ENCODE peak calls at places on chromosomes 11 and 22, in five cellular contexts. One of them, this sample, is unnamed.
A peak's percentile ranks its signal among the peaks of the same experiment; 100 is the strongest.

GRCh38 chr11:77959434-77959833 is 35.0 kb downstream of the INTS4 start:
- DNase-seq in IMR-90: peak; percentile 61
- DNase-seq in neuronal stem cell: no peak
- DNase-seq in H9: no peak
- DNase-seq in mesenchymal stem cell: peak; percentile 25
- DNase-seq in this sample: no peak

GRCh38 chr11:106091480-106092123 is 14.1 kb downstream of the AASDHPPT start:
- DNase-seq in IMR-90: peak; percentile 88
- DNase-seq in neuronal stem cell: no peak
- DNase-seq in H9: no peak
- DNase-seq in mesenchymal stem cell: peak; percentile 84
- DNase-seq in this sample: no peak

GRCh38 chr11:76803811-76804600 is 20.9 kb downstream of the TSKU start:
- DNase-seq in IMR-90: peak; percentile 46
- DNase-seq in neuronal stem cell: no peak
- DNase-seq in H9: no peak
- DNase-seq in mesenchymal stem cell: peak; percentile 63
- DNase-seq in this sample: no peak

GRCh38 chr11:95877288-95877687 is 46.6 kb downstream of the MTMR2 start:
- DNase-seq in IMR-90: peak; percentile 100
- DNase-seq in neuronal stem cell: no peak
- DNase-seq in H9: no peak
- DNase-seq in mesenchymal stem cell: peak; percentile 99
- DNase-seq in this sample: no peak

GRCh38 chr11:2653930-2654739 is 45.7 kb downstream of the KCNQ1OT1 start:
- DNase-seq in IMR-90: no peak
- DNase-seq in neuronal stem cell: no peak
- DNase-seq in H9: no peak
- DNase-seq in mesenchymal stem cell: no peak
- DNase-seq in this sample: no peak

GRCh38 chr11:118975771-118976709 is 4.5 kb downstream of the FOXR1 start:
- DNase-seq in IMR-90: no peak
- DNase-seq in neuronal stem cell: no peak
- DNase-seq in H9: no peak
- DNase-seq in mesenchymal stem cell: no peak
- DNase-seq in this sample: no peak

GRCh38 chr11:123166095-123166559 is 28.9 kb downstream of the CLMP start:
- DNase-seq in IMR-90: peak; percentile 97
- DNase-seq in neuronal stem cell: peak; percentile 29
- DNase-seq in H9: peak; percentile 80
- DNase-seq in mesenchymal stem cell: peak; percentile 96
- DNase-seq in this sample: peak; percentile 97

GRCh38 chr11:122180435-122180834 is 64.4 kb upstream of the BLID start:
- DNase-seq in IMR-90: peak; percentile 98
- DNase-seq in neuronal stem cell: no peak
- DNase-seq in H9: no peak
- DNase-seq in mesenchymal stem cell: peak; percentile 91
- DNase-seq in this sample: peak; percentile 58

GRCh38 chr11:36254739-36255138 is 34.5 kb downstream of the COMMD9 start:
- DNase-seq in IMR-90: peak; percentile 36
- DNase-seq in neuronal stem cell: no peak
- DNase-seq in H9: no peak
- DNase-seq in mesenchymal stem cell: no peak
- DNase-seq in this sample: no peak

GRCh38 chr11:76714493-76714892 is 43.9 kb upstream of the LRRC32 start:
- DNase-seq in IMR-90: no peak
- DNase-seq in neuronal stem cell: no peak
- DNase-seq in H9: no peak
- DNase-seq in mesenchymal stem cell: no peak
- DNase-seq in this sample: no peak

GRCh38 chr22:30214703-30215405 is 31.7 kb downstream of the LIF start:
- DNase-seq in IMR-90: no peak
- DNase-seq in neuronal stem cell: no peak
- DNase-seq in H9: peak; percentile 56
- DNase-seq in mesenchymal stem cell: no peak
- DNase-seq in this sample: no peak

GRCh38 chr11:17389205-17389956 is 922 bp upstream of the KCNJ11 start:
- DNase-seq in IMR-90: peak; percentile 11
- DNase-seq in neuronal stem cell: peak; percentile 77
- DNase-seq in H9: peak; percentile 87
- DNase-seq in mesenchymal stem cell: peak; percentile 48
- DNase-seq in this sample: peak; percentile 86

GRCh38 chr22:29253561-29254282 is 14.1 kb downstream of the RHBDD3 start:
- DNase-seq in IMR-90: no peak
- DNase-seq in neuronal stem cell: no peak
- DNase-seq in H9: no peak
- DNase-seq in mesenchymal stem cell: no peak
- DNase-seq in this sample: peak; percentile 25

GRCh38 chr22:19832476-19833108 is 22.1 kb downstream of the GNB1L start:
- DNase-seq in IMR-90: no peak
- DNase-seq in neuronal stem cell: no peak
- DNase-seq in H9: no peak
- DNase-seq in mesenchymal stem cell: no peak
- DNase-seq in this sample: no peak

GRCh38 chr11:107576497-107577086 is 11.1 kb upstream of the ALKBH8 start:
- DNase-seq in IMR-90: peak; percentile 47
- DNase-seq in neuronal stem cell: peak; percentile 30
- DNase-seq in H9: no peak
- DNase-seq in mesenchymal stem cell: peak; percentile 46
- DNase-seq in this sample: no peak

GRCh38 chr11:110763249-110764011 is 51.2 kb upstream of the ARHGAP20 start:
- DNase-seq in IMR-90: peak; percentile 80
- DNase-seq in neuronal stem cell: no peak
- DNase-seq in H9: no peak
- DNase-seq in mesenchymal stem cell: peak; percentile 40
- DNase-seq in this sample: no peak

GRCh38 chr11:59183768-59184167 is 11.8 kb downstream of the DTX4 start:
- DNase-seq in IMR-90: no peak
- DNase-seq in neuronal stem cell: no peak
- DNase-seq in H9: no peak
- DNase-seq in mesenchymal stem cell: no peak
- DNase-seq in this sample: no peak
- H3K27ac ChIP-seq in IMR-90: no peak overlapping the region
- H3K27ac ChIP-seq in neuronal stem cell: no peak overlapping the region
- H3K27ac ChIP-seq in H9: no peak overlapping the region
- H3K27ac ChIP-seq in mesenchymal stem cell: no peak overlapping the region
- H3K27ac ChIP-seq in this sample: no peak overlapping the region

DNA sequence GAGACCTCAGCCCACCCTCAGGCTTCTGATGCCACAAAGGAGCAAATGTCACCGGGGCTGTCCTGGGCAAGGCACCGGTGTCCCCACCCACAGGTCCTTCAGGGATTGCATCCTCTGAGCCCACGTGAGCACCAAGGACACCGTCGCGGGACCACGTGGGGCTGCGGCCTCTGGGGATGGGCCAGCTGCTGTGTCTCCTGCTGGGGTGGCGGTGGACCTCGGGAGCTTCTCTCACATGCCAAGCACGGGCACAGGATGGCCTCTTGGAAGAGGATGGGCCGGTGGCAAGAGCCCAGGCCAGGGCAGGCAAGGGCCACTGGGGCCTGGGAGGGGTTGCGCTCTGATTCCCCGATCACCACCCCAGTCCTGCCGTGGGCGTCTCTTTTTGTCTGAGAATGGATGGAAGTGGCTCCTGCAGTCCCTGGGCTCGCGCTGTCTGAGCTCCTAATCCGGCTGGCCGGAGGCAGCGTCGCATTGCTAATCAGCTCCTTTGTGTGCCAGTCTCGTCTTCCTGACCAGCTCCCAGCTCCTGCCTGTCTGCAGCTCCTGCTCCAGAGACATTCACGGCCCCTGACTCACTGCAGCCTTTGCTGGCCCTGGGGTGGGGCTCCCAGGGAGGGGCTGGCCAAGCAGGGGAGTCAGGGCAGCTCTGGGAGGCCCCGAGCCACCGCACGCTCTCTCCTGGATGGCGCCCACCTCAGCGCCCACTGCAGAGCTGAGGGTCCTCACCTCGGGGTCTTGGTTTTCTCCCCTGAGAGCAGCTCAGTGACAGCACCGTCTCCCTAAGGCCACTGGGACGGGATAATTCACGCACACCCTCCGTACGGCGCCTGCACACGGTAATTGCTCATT is 146.7 kb downstream of the CTTN start:
- DNase-seq in IMR-90: peak; percentile 23
- DNase-seq in neuronal stem cell: peak; percentile 65
- DNase-seq in H9: peak; percentile 79
- DNase-seq in mesenchymal stem cell: peak; percentile 22
- DNase-seq in this sample: peak; percentile 69
- H2BK5ac ChIP-seq in IMR-90: no peak overlapping the region
- H2BK5ac ChIP-seq in neuronal stem cell: peak overlapping the region; percentile 69
- H2BK5ac ChIP-seq in H9: no peak overlapping the region
- H2BK5ac ChIP-seq in mesenchymal stem cell: no peak overlapping the region
- H2BK5ac ChIP-seq in this sample: no peak overlapping the region

GRCh38 chr11:102770191-102770590 is 10.2 kb downstream of the MMP10 start:
- DNase-seq in IMR-90: no peak
- DNase-seq in neuronal stem cell: no peak
- DNase-seq in H9: no peak
- DNase-seq in mesenchymal stem cell: no peak
- DNase-seq in this sample: no peak
- H3K27ac ChIP-seq in IMR-90: no peak overlapping the region
- H3K27ac ChIP-seq in neuronal stem cell: no peak overlapping the region
- H3K27ac ChIP-seq in H9: no peak overlapping the region
- H3K27ac ChIP-seq in mesenchymal stem cell: no peak overlapping the region
- H3K27ac ChIP-seq in this sample: no peak overlapping the region

GRCh38 chr11:19929655-19930054 is 217.0 kb downstream of the NAV2 start:
- DNase-seq in IMR-90: peak; percentile 63
- DNase-seq in neuronal stem cell: no peak
- DNase-seq in H9: no peak
- DNase-seq in mesenchymal stem cell: peak; percentile 47
- DNase-seq in this sample: no peak

GRCh38 chr11:19933801-19934488 is 221.3 kb downstream of the NAV2 start:
- DNase-seq in IMR-90: no peak
- DNase-seq in neuronal stem cell: no peak
- DNase-seq in H9: no peak
- DNase-seq in mesenchymal stem cell: no peak
- DNase-seq in this sample: no peak

GRCh38 chr11:19933132-19933735 is 220.6 kb downstream of the NAV2 start:
- DNase-seq in IMR-90: no peak
- DNase-seq in neuronal stem cell: no peak
- DNase-seq in H9: no peak
- DNase-seq in mesenchymal stem cell: no peak
- DNase-seq in this sample: no peak

GRCh38 chr11:19931141-19931767 is 218.6 kb downstream of the NAV2 start:
- DNase-seq in IMR-90: no peak
- DNase-seq in neuronal stem cell: no peak
- DNase-seq in H9: no peak
- DNase-seq in mesenchymal stem cell: peak; percentile 86
- DNase-seq in this sample: no peak

GRCh38 chr11:19931768-19932369 is 219.2 kb downstream of the NAV2 start:
- DNase-seq in IMR-90: no peak
- DNase-seq in neuronal stem cell: no peak
- DNase-seq in H9: no peak
- DNase-seq in mesenchymal stem cell: no peak
- DNase-seq in this sample: no peak
- H2BK5ac ChIP-seq in IMR-90: no peak overlapping the region
- H2BK5ac ChIP-seq in neuronal stem cell: no peak overlapping the region
- H2BK5ac ChIP-seq in H9: no peak overlapping the region
- H2BK5ac ChIP-seq in mesenchymal stem cell: no peak overlapping the region
- H2BK5ac ChIP-seq in this sample: no peak overlapping the region

DNA sequence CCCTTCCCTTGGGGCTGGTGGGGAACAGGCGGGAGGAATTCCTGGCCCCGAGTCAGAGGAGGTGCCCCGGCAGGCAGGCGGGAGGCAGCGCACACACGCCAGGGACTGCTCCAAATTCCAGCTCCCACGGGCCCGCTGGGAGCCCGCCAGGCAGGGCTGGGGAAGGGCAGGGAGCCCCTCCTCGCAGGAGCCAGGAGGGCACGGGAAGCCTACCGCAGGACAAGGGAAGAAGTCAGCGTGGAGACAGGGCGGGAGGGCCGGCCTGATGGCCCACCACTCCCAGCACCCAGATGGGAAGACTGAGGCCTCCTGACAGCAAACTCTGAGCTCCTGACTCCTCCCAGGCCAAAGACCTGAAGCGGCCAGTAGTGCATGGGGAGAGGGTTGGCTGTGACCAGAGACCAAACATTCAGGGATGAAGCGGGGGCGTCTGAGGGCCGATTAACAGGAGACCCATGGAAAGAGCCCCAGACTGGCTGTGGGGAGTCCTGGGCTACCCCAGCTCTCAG is 22.4 kb downstream of the RPL3 start:
- DNase-seq in IMR-90: no peak
- DNase-seq in neuronal stem cell: no peak
- DNase-seq in H9: no peak
- DNase-seq in mesenchymal stem cell: no peak
- DNase-seq in this sample: no peak
- H3K27ac ChIP-seq in IMR-90: no peak overlapping the region
- H3K27ac ChIP-seq in neuronal stem cell: no peak overlapping the region
- H3K27ac ChIP-seq in H9: no peak overlapping the region
- H3K27ac ChIP-seq in mesenchymal stem cell: peak overlapping the region; percentile 78
- H3K27ac ChIP-seq in this sample: no peak overlapping the region

GRCh38 chr11:848380-848931 is 5.8 kb downstream of the TSPAN4 start:
- DNase-seq in IMR-90: no peak
- DNase-seq in neuronal stem cell: no peak
- DNase-seq in H9: peak; percentile 65
- DNase-seq in mesenchymal stem cell: peak; percentile 50
- DNase-seq in this sample: no peak
- H2BK5ac ChIP-seq in IMR-90: no peak overlapping the region
- H2BK5ac ChIP-seq in neuronal stem cell: peak overlapping the region; percentile 53
- H2BK5ac ChIP-seq in H9: no peak overlapping the region
- H2BK5ac ChIP-seq in mesenchymal stem cell: no peak overlapping the region
- H2BK5ac ChIP-seq in this sample: no peak overlapping the region

DNA sequence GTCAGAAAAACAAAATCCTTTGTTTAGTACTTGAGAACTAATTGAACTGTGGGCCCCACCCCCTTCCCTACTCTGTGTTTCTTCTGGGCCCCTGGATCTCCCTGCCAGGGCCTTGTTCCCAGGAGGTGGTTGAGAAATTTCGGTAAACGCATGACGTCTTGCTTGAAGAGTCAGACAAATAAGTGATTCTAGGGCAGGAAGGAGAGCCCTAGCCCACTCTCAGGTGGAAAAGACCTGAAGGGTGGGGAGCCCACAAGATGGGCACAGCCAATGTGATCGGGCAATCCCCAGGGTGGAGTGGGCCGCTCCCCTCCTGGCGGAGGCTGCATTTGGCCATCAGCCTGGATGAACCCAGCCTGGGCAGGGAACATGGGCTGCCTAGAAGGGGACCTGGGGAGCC is 16.8 kb upstream of the P2RY2 start:
- DNase-seq in IMR-90: peak; percentile 39
- DNase-seq in neuronal stem cell: no peak
- DNase-seq in H9: no peak
- DNase-seq in mesenchymal stem cell: peak; percentile 41
- DNase-seq in this sample: no peak
- H3K27ac ChIP-seq in IMR-90: no peak overlapping the region
- H3K27ac ChIP-seq in neuronal stem cell: no peak overlapping the region
- H3K27ac ChIP-seq in H9: no peak overlapping the region
- H3K27ac ChIP-seq in mesenchymal stem cell: no peak overlapping the region
- H3K27ac ChIP-seq in this sample: no peak overlapping the region